ENCODE peak calls at places on chromosome 15, in six cellular contexts. One of them, this sample, is unnamed.

GRCh38 chr15:77187751-77188464 is 117.0 kb upstream of the TSPAN3 start:
- DNase-seq in tibial artery: peak; percentile 64
- DNase-seq in GM23338: no peak
- DNase-seq in AG04450: no peak
- DNase-seq in transverse colon: peak; percentile 18
- DNase-seq in AG09309: no peak
- DNase-seq in this sample: peak; percentile 69

GRCh38 chr15:48062476-48062875 is 58.3 kb upstream of the SLC24A5 start:
- DNase-seq in tibial artery: no peak
- DNase-seq in AG09309: no peak
- DNase-seq in GM23338: no peak
- DNase-seq in transverse colon: no peak
- DNase-seq in AG04450: no peak
- DNase-seq in this sample: no peak

GRCh38 chr15:66187271-66187670 is 66.3 kb downstream of the MEGF11 start:
- DNase-seq in transverse colon: no peak
- DNase-seq in GM23338: no peak
- DNase-seq in tibial artery: no peak
- DNase-seq in AG04450: no peak
- DNase-seq in AG09309: no peak
- DNase-seq in this sample: no peak

GRCh38 chr15:84797212-84797611 is 19.9 kb upstream of the ALPK3 start:
- DNase-seq in GM23338: no peak
- DNase-seq in AG04450: peak; percentile 42
- DNase-seq in transverse colon: no peak
- DNase-seq in AG09309: peak; percentile 29
- DNase-seq in tibial artery: no peak
- DNase-seq in this sample: no peak

GRCh38 chr15:96296264-96296663 is 34.2 kb upstream of the NR2F2 start:
- DNase-seq in AG04450: peak; percentile 51
- DNase-seq in AG09309: no peak
- DNase-seq in tibial artery: no peak
- DNase-seq in GM23338: no peak
- DNase-seq in transverse colon: no peak
- DNase-seq in this sample: no peak

GRCh38 chr15:68342351-68342750 is 64.8 kb downstream of the FEM1B start:
- DNase-seq in AG04450: no peak
- DNase-seq in AG09309: no peak
- DNase-seq in GM23338: no peak
- DNase-seq in tibial artery: no peak
- DNase-seq in transverse colon: no peak
- DNase-seq in this sample: no peak

GRCh38 chr15:22239806-22240180 is 159.5 kb downstream of the OR4M2 start:
- DNase-seq in AG04450: no peak
- DNase-seq in AG09309: no peak
- DNase-seq in tibial artery: no peak
- DNase-seq in transverse colon: no peak
- DNase-seq in GM23338: no peak
- DNase-seq in this sample: no peak

GRCh38 chr15:81014446-81015093 is 13.8 kb downstream of the TLNRD1 start:
- DNase-seq in tibial artery: no peak
- DNase-seq in GM23338: no peak
- DNase-seq in AG04450: no peak
- DNase-seq in AG09309: no peak
- DNase-seq in transverse colon: no peak
- DNase-seq in this sample: peak; percentile 43

GRCh38 chr15:39685999-39686613 is 96.5 kb downstream of the FSIP1 start:
- DNase-seq in GM23338: peak; percentile 83
- DNase-seq in AG04450: peak; percentile 37
- DNase-seq in tibial artery: peak; percentile 20
- DNase-seq in AG09309: no peak
- DNase-seq in transverse colon: peak; percentile 31
- DNase-seq in this sample: peak; percentile 63

GRCh38 chr15:27057904-27058645 is 87.1 kb downstream of the GABRG3 start:
- DNase-seq in transverse colon: no peak
- DNase-seq in AG09309: no peak
- DNase-seq in AG04450: no peak
- DNase-seq in tibial artery: no peak
- DNase-seq in GM23338: peak; percentile 8
- DNase-seq in this sample: no peak

GRCh38 chr15:86849563-86849962 is 769.9 kb downstream of the AGBL1 start:
- DNase-seq in AG09309: no peak
- DNase-seq in GM23338: no peak
- DNase-seq in AG04450: no peak
- DNase-seq in transverse colon: no peak
- DNase-seq in tibial artery: no peak
- DNase-seq in this sample: no peak

GRCh38 chr15:28930011-28930410 is 44.2 kb downstream of the APBA2 start:
- DNase-seq in AG09309: no peak
- DNase-seq in transverse colon: no peak
- DNase-seq in tibial artery: no peak
- DNase-seq in GM23338: no peak
- DNase-seq in AG04450: no peak
- DNase-seq in this sample: no peak

GRCh38 chr15:44883219-44883900 is 73.1 kb upstream of the TERB2 start:
- DNase-seq in AG04450: no peak
- DNase-seq in tibial artery: no peak
- DNase-seq in transverse colon: no peak
- DNase-seq in AG09309: no peak
- DNase-seq in GM23338: no peak
- DNase-seq in this sample: peak; percentile 65

GRCh38 chr15:70382009-70382749 is 284.5 kb upstream of the TLE3 start:
- DNase-seq in AG09309: no peak
- DNase-seq in GM23338: no peak
- DNase-seq in transverse colon: no peak
- DNase-seq in AG04450: no peak
- DNase-seq in tibial artery: no peak
- DNase-seq in this sample: no peak

GRCh38 chr15:44811347-44811746 is 75.0 kb downstream of the TRIM69 start:
- DNase-seq in AG04450: no peak
- DNase-seq in tibial artery: no peak
- DNase-seq in AG09309: no peak
- DNase-seq in transverse colon: peak; percentile 47
- DNase-seq in GM23338: no peak
- DNase-seq in this sample: no peak

GRCh38 chr15:89283201-89283600 is 39.4 kb downstream of the FANCI start:
- DNase-seq in AG04450: no peak
- DNase-seq in AG09309: no peak
- DNase-seq in tibial artery: no peak
- DNase-seq in GM23338: no peak
- DNase-seq in transverse colon: no peak
- DNase-seq in this sample: no peak

GRCh38 chr15:46304320-46304719 is 669.5 kb downstream of the SQOR start:
- DNase-seq in transverse colon: no peak
- DNase-seq in AG04450: no peak
- DNase-seq in AG09309: no peak
- DNase-seq in GM23338: peak; percentile 87
- DNase-seq in tibial artery: no peak
- DNase-seq in this sample: no peak

GRCh38 chr15:90213818-90214204 is 12.7 kb downstream of the SEMA4B start:
- DNase-seq in AG09309: no peak
- DNase-seq in AG04450: no peak
- DNase-seq in transverse colon: no peak
- DNase-seq in tibial artery: no peak
- DNase-seq in GM23338: no peak
- DNase-seq in this sample: no peak

GRCh38 chr15:28954466-28955159 is 68.8 kb downstream of the APBA2 start:
- DNase-seq in AG04450: no peak
- DNase-seq in tibial artery: no peak
- DNase-seq in GM23338: no peak
- DNase-seq in AG09309: no peak
- DNase-seq in transverse colon: no peak
- DNase-seq in this sample: no peak

GRCh38 chr15:39286706-39287105 is 294.2 kb upstream of the THBS1 start:
- DNase-seq in transverse colon: no peak
- DNase-seq in AG09309: no peak
- DNase-seq in tibial artery: no peak
- DNase-seq in GM23338: no peak
- DNase-seq in AG04450: no peak
- DNase-seq in this sample: no peak

GRCh38 chr15:92429378-92430066 is 35.8 kb downstream of the ST8SIA2 start:
- DNase-seq in transverse colon: no peak
- DNase-seq in AG09309: peak; percentile 71
- DNase-seq in tibial artery: no peak
- DNase-seq in AG04450: peak; percentile 27
- DNase-seq in GM23338: peak; percentile 61
- DNase-seq in this sample: no peak

GRCh38 chr15:35427091-35427490 is 118.9 kb downstream of the DPH6 start:
- DNase-seq in tibial artery: no peak
- DNase-seq in GM23338: no peak
- DNase-seq in AG09309: peak; percentile 54
- DNase-seq in AG04450: peak; percentile 27
- DNase-seq in transverse colon: no peak
- DNase-seq in this sample: no peak

GRCh38 chr15:22888120-22888859 is 49.8 kb downstream of the NIPA2 start:
- DNase-seq in transverse colon: no peak
- DNase-seq in GM23338: no peak
- DNase-seq in AG09309: peak; percentile 91
- DNase-seq in AG04450: peak; percentile 94
- DNase-seq in tibial artery: no peak
- DNase-seq in this sample: no peak

GRCh38 chr15:31230630-31231485 is 95.8 kb upstream of the KLF13 start:
- DNase-seq in GM23338: no peak
- DNase-seq in AG09309: no peak
- DNase-seq in AG04450: no peak
- DNase-seq in transverse colon: peak; percentile 38
- DNase-seq in tibial artery: no peak
- DNase-seq in this sample: peak; percentile 98

GRCh38 chr15:69417581-69417980 is 3.4 kb downstream of the KIF23 start:
- DNase-seq in GM23338: no peak
- DNase-seq in AG09309: no peak
- DNase-seq in tibial artery: no peak
- DNase-seq in transverse colon: no peak
- DNase-seq in AG04450: no peak
- DNase-seq in this sample: no peak

GRCh38 chr15:57323806-57324589 is 52.3 kb upstream of the CGNL1 start:
- DNase-seq in AG04450: no peak
- DNase-seq in transverse colon: peak; percentile 84
- DNase-seq in AG09309: no peak
- DNase-seq in tibial artery: no peak
- DNase-seq in GM23338: peak; percentile 60
- DNase-seq in this sample: peak; percentile 39

GRCh38 chr15:43881944-43882343 is 55.1 kb downstream of the WDR76 start:
- DNase-seq in AG09309: no peak
- DNase-seq in AG04450: no peak
- DNase-seq in tibial artery: no peak
- DNase-seq in GM23338: peak; percentile 82
- DNase-seq in transverse colon: no peak
- DNase-seq in this sample: peak; percentile 16

DNA sequence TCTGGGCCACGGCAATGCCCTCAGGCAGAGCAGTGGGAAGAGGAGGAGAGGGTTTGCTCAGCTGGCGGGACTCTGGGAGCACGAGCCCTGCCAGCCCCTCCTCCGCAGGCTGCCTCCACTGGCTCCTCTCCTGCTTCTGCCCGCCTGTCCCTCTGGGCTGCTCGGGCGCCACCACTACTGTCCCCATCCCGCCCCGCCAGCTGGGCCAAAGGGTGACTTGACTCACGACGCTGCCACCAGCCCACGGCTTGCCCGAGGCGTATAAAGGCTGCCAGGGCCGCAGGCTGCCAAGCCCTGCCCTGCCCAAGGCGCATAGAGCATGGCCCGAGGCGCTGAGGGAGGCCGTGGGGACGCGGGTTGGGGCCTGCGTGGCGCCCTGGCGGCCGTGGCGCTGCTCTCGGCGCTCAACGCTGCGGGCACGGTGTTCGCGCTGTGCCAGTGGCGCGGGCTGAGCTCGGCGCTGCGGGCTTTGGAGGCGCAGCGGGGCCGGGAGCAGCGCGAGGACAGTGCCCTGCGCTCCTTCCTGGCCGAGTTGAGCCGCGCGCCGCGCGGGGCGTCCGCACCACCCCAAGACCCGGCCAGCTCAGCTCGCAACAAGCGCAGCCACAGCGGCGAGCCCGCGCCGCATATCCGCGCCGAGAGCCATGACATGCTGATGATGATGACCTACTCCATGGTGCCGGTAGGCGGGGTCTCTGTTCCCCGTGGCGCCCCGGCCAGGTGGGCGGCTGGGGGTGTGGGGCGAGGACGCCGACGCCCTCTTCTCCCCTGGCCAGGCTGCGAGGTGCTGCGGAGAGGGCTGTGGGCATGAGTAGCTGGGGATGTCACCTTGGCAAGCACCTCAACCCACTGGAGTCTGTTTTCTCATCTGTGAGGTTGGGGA is at the start of gene GLDN:
- DNase-seq in tibial artery: peak; percentile 67
- DNase-seq in AG09309: no peak
- DNase-seq in AG04450: no peak
- DNase-seq in GM23338: peak; percentile 74
- DNase-seq in transverse colon: no peak
- DNase-seq in this sample: no peak
- TF ChIP-seq CTCF in tibial artery: no peak
- TF ChIP-seq CTCF in AG09309: no peak
- TF ChIP-seq CTCF in AG04450: no peak
- TF ChIP-seq CTCF in GM23338: no peak
- TF ChIP-seq CTCF in transverse colon: no peak
- TF ChIP-seq CTCF in this sample: no peak

DNA sequence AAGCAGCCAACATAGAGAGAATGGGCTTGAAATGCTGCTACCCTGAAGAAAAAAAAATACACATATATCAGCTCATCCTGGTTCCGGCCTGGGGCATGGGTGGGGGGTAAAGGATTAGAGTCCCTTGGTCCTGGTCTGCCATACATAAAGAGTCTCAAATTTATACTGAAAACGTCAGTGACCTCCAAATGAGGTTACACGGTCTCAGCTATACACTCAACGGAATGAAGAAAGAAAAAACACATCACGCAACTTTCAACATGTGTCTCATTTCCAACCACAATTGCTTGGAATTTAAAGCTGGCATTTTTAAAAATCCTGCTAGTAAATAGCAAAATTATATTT is 612.8 kb downstream of the MCTP2 start:
- DNase-seq in AG04450: no peak
- DNase-seq in AG09309: no peak
- DNase-seq in GM23338: peak; percentile 1
- DNase-seq in transverse colon: no peak
- DNase-seq in tibial artery: no peak
- DNase-seq in this sample: no peak
- H3K4me3 ChIP-seq in AG04450: no peak overlapping the region
- H3K4me3 ChIP-seq in AG09309: no peak overlapping the region
- H3K4me3 ChIP-seq in GM23338: peak overlapping the region; percentile 50
- H3K4me3 ChIP-seq in transverse colon: peak overlapping the region; percentile 42
- H3K4me3 ChIP-seq in tibial artery: peak overlapping the region; percentile 51
- H3K4me3 ChIP-seq in this sample: no peak overlapping the region

GRCh38 chr15:33766329-33766728 is 202.0 kb upstream of the CHRM5 start:
- DNase-seq in GM23338: no peak
- DNase-seq in transverse colon: no peak
- DNase-seq in tibial artery: no peak
- DNase-seq in AG09309: no peak
- DNase-seq in AG04450: no peak
- DNase-seq in this sample: no peak
- TF ChIP-seq CTCF in GM23338: peak; percentile 4
- TF ChIP-seq CTCF in transverse colon: no peak
- TF ChIP-seq CTCF in tibial artery: no peak
- TF ChIP-seq CTCF in AG09309: peak; percentile 18
- TF ChIP-seq CTCF in AG04450: peak; percentile 9
- TF ChIP-seq CTCF in this sample: no peak

DNA sequence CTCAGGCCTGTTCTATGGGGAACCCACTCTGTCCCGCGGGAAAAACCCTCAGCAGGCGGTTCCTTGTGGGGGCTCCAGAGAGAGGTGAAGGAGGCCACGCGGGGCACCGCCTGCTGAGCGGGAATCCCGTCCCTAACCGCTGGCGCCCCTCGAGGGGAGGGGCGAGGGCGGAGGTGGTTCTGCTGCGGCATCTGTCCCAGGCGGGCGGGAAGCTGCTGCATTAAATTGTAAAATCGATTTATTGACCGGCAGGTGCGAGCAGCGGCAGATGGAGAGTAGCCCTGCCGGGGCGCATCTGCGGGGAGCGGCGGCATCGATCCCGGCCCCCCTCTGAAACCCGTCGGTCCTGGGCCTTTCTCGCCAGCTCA is 3.7 kb upstream of the DLL4 start:
- DNase-seq in transverse colon: no peak
- DNase-seq in tibial artery: no peak
- DNase-seq in AG09309: no peak
- DNase-seq in AG04450: no peak
- DNase-seq in GM23338: peak; percentile 49
- DNase-seq in this sample: no peak
- H3K4me3 ChIP-seq in transverse colon: peak overlapping the region; percentile 20
- H3K4me3 ChIP-seq in tibial artery: no peak overlapping the region
- H3K4me3 ChIP-seq in AG09309: no peak overlapping the region
- H3K4me3 ChIP-seq in AG04450: no peak overlapping the region
- H3K4me3 ChIP-seq in GM23338: peak overlapping the region; percentile 88
- H3K4me3 ChIP-seq in this sample: no peak overlapping the region